ENCODE peak calls at places on chromosomes 4 and X, in four cellular contexts. A, B, V and O are unnamed samples.

GRCh38 chrX:129980043-129980442 is 2.4 kb upstream of the BCORL1 start:
- DNase-seq in A (no peak), B (no peak), V (no peak), O (no peak)

GRCh38 chr4:127580300-127580699 is 52.5 kb upstream of the INTU start:
- DNase-seq in A (no peak), B (no peak), V (no peak), O (no peak)

GRCh38 chrX:68808686-68809357 is 20.0 kb upstream of the EFNB1 start:
- DNase-seq in A (no peak), B (peak), V (no peak), O (no peak)

GRCh38 chrX:72272868-72273267 is 4.2 kb downstream of the RPS4X start:
- DNase-seq in A (peak), B (peak), V (no peak), O (peak)

GRCh38 chrX:123764967-123765871 is 32.4 kb upstream of the THOC2 start:
- DNase-seq in A (peak), B (peak), V (peak), O (peak)

GRCh38 chrX:19811807-19812604 is 75.4 kb downstream of the SH3KBP1 start:
- DNase-seq in A (peak), B (no peak), V (no peak), O (no peak)

GRCh38 chr4:132694775-132695174 is 454.3 kb upstream of the PCDH10 start:
- DNase-seq in A (no peak), B (no peak), V (no peak), O (no peak)

GRCh38 chrX:38807873-38808272 is 6.6 kb downstream of the MID1IP1 start:
- DNase-seq in A (peak), B (no peak), V (no peak), O (no peak)

GRCh38 chr4:71426381-71427042 is 87.7 kb downstream of the SLC4A4 start:
- DNase-seq in A (no peak), B (peak), V (no peak), O (no peak)

GRCh38 chr4:19372365-19372764 is 879.3 kb upstream of the SLIT2 start:
- DNase-seq in A (no peak), B (no peak), V (no peak), O (no peak)

GRCh38 chrX:154458116-154458953 is at the start of gene PLXNA3:
- DNase-seq in A (peak), B (peak), V (peak), O (no peak)

GRCh38 chr4:68735106-68735505 is 64.7 kb upstream of the UGT2B15 start:
- DNase-seq in A (no peak), B (no peak), V (no peak), O (no peak)

GRCh38 chrX:46838974-46839480 is 2.2 kb downstream of the RP2 start:
- DNase-seq in A (peak), B (no peak), V (no peak), O (no peak)

GRCh38 chr4:687048-687974 is 1.6 kb downstream of the SLC49A3 start:
- DNase-seq in A (peak), B (peak), V (peak), O (peak)

GRCh38 chrX:49237060-49237459 is 1.8 kb downstream of the CCDC22 start:
- DNase-seq in A (no peak), B (no peak), V (no peak), O (no peak)

GRCh38 chr4:93730251-93730650 is 98.3 kb upstream of the ATOH1 start:
- DNase-seq in A (no peak), B (no peak), V (no peak), O (no peak)

GRCh38 chr4:8577046-8577445 is 3.1 kb upstream of the GPR78 start:
- DNase-seq in A (no peak), B (no peak), V (no peak), O (no peak)

GRCh38 chr4:180436366-180436765 is 1806.8 kb upstream of the TENM3 start:
- DNase-seq in A (no peak), B (no peak), V (no peak), O (no peak)

GRCh38 chrX:100829730-100830129 is 9.5 kb downstream of the CSTF2 start:
- DNase-seq in A (peak), B (peak), V (no peak), O (peak)

GRCh38 chrX:129462707-129463106 is 60.6 kb downstream of the SMARCA1 start:
- DNase-seq in A (no peak), B (peak), V (no peak), O (no peak)

GRCh38 chr4:142463195-142463594 is 382.9 kb downstream of the INPP4B start:
- DNase-seq in A (peak), B (no peak), V (no peak), O (no peak)

GRCh38 chr4:26879805-26880204 is 19.2 kb downstream of the STIM2 start:
- DNase-seq in A (peak), B (no peak), V (peak), O (no peak)

GRCh38 chr4:110287130-110287529 is 88.7 kb upstream of the ELOVL6 start:
- DNase-seq in A (peak), B (peak), V (no peak), O (peak)

GRCh38 chr4:8115916-8116315 is 42.7 kb downstream of the ABLIM2 start:
- DNase-seq in A (no peak), B (no peak), V (no peak), O (no peak)

GRCh38 chr4:89055157-89056080 is 1.6 kb downstream of the FAM13A start:
- DNase-seq in A (no peak), B (peak), V (no peak), O (peak)

GRCh38 chrX:125826080-125826479 is 340.0 kb downstream of the DCAF12L2 start:
- DNase-seq in A (no peak), B (no peak), V (no peak), O (no peak)

GRCh38 chr4:184215709-184216328 is 1.9 kb downstream of the ENPP6 start:
- DNase-seq in A (no peak), B (no peak), V (no peak), O (no peak)

GRCh38 chr4:159444668-159445067 is 341.8 kb downstream of the RAPGEF2 start:
- DNase-seq in A (peak), B (peak), V (no peak), O (peak)

GRCh38 chr4:83320548-83320947 is 14.1 kb downstream of the HPSE start:
- DNase-seq in A (peak), B (peak), V (no peak), O (peak)

GRCh38 chr4:131337956-131338355 is 1811.1 kb upstream of the PCDH10 start:
- DNase-seq in A (no peak), B (no peak), V (no peak), O (no peak)

GRCh38 chr4:116400480-116400879 is 684.9 kb downstream of the TRAM1L1 start:
- DNase-seq in A (peak), B (peak), V (no peak), O (no peak)

GRCh38 chr4:38069271-38069760 is 109.1 kb downstream of the PTTG2 start:
- DNase-seq in A (peak), B (peak), V (peak), O (peak)

GRCh38 chrX:30570505-30570904 is 7.1 kb downstream of the TASL start:
- DNase-seq in A (peak), B (peak), V (peak), O (no peak)

GRCh38 chr4:59855630-59856352 is 1344.3 kb upstream of the ADGRL3 start:
- DNase-seq in A (no peak), B (no peak), V (no peak), O (no peak)

GRCh38 chr4:4575284-4576211 is 33.7 kb upstream of the STX18 start:
- DNase-seq in A (peak), B (peak), V (peak), O (no peak)

GRCh38 chr4:82599336-82599735 is 37.5 kb upstream of the TMEM150C start:
- DNase-seq in A (no peak), B (peak), V (no peak), O (no peak)

GRCh38 chrX:17588303-17588702 is 149.0 kb upstream of the SCML1 start:
- DNase-seq in A (peak), B (peak), V (no peak), O (no peak)

GRCh38 chrX:123424546-123424945 is 240.5 kb downstream of the GRIA3 start:
- DNase-seq in A (peak), B (peak), V (no peak), O (peak)

GRCh38 chr4:167918077-167918476 is 174.3 kb upstream of the ANXA10 start:
- DNase-seq in A (peak), B (no peak), V (no peak), O (no peak)

GRCh38 chrX:9746148-9746880 is 19.3 kb downstream of the GPR143 start:
- DNase-seq in A (peak), B (peak), V (no peak), O (peak)

DNA sequence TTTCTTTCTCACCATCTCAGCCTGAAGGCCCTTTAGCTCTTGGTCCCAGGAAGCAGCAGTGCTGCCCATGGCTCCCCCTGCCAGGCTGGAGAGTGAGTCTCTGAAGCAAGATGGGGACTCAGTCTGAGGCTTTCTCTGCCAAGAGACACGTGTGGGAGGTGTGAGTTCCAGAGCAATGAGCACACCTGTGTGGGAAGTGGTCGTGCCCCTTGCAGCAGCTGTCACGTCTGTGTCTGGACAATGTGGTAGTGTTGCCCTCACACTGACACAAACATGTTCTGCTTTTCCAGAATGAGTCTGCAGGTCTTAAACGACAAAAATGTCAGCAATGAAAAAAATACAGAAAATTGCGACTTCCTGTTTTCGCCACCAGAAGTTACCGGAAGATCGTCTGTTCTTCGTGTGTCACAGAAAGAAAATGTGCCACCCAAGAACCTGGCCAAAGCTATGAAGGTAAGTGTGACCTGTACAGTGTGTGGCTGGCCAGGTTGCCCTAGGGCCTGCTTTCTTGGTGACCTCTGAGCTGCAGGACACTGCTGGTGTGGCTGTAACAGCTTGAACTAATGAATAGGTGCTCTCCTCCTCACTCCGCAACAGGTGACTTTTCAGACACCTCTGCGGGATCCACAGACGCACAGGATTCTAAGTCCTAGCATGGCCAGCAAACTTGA is 1.9 kb downstream of the TACC3 start:
- DNase-seq in A (peak), B (no peak), V (no peak), O (no peak)
- H3K27ac ChIP-seq in A (peak), B (no peak), V (peak), O (no peak)

DNA sequence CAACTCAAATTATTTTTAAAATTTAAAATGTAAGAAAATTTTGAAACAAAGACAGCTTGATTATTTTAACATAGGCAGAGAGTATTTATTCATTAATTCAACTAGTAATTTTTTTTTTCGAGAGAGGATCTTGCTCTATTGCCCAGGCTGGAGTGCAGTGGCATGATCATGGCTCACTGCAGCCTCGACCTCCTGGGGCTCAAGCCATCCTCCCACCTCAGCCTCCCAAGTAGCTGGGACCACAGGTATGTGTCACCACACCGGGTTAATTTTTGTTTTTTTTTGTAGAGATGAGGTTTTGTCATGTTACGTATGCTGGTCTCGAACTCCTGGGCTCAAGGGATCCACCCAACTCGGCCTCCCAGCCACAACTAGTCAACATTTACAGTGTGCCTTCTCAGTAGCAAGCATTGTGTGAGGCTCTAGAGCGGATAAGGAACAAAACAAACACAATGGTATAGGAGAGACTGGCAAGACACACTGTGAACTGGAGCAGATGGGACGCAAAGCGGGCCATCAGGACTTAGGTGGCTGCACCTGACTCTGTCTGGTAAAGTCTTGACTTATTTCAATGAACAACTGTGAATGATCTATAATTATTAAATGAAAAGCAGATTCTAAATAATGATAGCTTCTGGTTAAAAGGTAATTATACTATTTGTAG is 21.6 kb downstream of the SETD7 start:
- DNase-seq in A (no peak), B (no peak), V (no peak), O (no peak)
- H3K9ac ChIP-seq in A (no peak), B (no peak), V (no peak), O (no peak)

DNA sequence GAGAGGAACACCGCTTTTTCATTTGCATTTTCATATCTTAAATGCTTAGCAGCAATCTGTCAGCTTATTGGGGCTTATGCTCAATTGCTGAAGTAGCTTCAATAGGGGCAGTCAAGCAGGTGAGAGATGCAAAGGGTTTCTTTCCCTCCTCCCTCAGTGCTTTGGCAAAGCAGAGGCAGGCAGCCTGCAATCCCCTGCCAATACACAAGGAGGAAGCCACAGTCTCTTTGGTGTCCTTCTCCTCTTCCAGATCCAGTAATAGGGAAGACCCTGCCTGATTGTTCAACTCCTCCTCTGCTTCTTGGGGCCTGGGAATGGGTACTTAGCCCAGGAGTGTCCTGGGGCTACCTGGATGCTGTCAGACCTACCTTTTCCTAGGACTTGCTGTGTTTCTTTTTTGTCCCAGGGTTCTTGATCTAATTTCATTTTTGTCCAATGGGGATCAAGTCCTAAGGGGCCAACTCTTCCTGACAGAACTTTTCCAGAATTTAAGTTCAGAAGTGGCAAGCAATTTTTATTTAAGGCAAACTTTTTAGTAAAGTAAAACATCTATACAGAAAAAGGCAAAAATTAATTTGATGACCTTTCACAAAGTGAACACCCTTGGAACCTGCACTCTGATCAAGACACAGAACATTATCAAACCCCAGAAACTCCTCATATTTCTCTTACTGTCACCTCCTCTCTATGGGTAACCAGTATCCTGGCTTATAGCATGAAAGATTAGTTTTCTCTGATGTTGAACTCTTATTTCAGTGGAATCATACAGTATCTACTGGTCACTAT is 260.3 kb downstream of the PPP3CA start:
- DNase-seq in A (no peak), B (peak), V (no peak), O (no peak)
- TF ChIP-seq EZH2 in A (no peak), B (no peak), V (no peak), O (no peak)

GRCh38 chr4:95167809-95168208 is 381.0 kb downstream of the UNC5C start:
- DNase-seq in A (no peak), B (no peak), V (no peak), O (no peak)
- H3K27ac ChIP-seq in A (no peak), B (no peak), V (no peak), O (no peak)

GRCh38 chr4:85520765-85521749 is 46.1 kb downstream of the ARHGAP24 start:
- DNase-seq in A (no peak), B (no peak), V (no peak), O (no peak)

GRCh38 chr4:85527815-85528214 is 52.9 kb downstream of the ARHGAP24 start:
- DNase-seq in A (no peak), B (no peak), V (no peak), O (no peak)

GRCh38 chr4:85522277-85522676 is 47.3 kb downstream of the ARHGAP24 start:
- DNase-seq in A (no peak), B (no peak), V (no peak), O (no peak)

GRCh38 chr4:85522836-85523235 is 47.9 kb downstream of the ARHGAP24 start:
- DNase-seq in A (peak), B (no peak), V (no peak), O (no peak)
- H3K9ac ChIP-seq in A (no peak), B (no peak), V (no peak), O (no peak)

GRCh38 chr4:102501176-102501634 is at the start of gene NFKB1:
- DNase-seq in A (peak), B (peak), V (no peak), O (peak)
- TF ChIP-seq EZH2 in A (no peak), B (no peak), V (no peak), O (no peak)

DNA sequence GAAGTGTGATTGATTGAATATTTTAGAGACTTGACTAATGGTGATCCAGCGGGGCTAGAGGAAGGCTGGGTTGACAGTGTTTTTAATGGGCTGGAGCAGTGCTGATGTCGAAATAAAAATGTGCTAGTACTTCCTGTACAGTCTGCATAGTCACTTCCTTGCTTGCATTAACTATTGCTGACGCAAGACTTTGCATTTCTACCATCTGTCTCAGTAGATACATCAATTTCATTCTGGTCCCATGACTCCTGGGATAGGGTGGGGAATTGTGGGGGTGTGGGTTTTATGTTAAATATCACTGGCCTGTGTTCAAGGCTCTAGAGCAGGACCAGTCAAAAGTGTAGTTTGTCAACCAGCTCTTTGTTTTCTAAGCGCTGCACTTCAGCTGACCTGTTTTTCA is 35.3 kb upstream of the PHEX start:
- DNase-seq in A (peak), B (peak), V (no peak), O (peak)
- H3K27ac ChIP-seq in A (peak), B (no peak), V (no peak), O (no peak)